ENCODE peak calls at places on chromosomes 6 and 20, in four cellular contexts. One of them, this sample, is unnamed.

GRCh38 chr6:35506536-35506935 is 6.2 kb downstream of the TULP1 start:
- DNase-seq in GM12878: no peak
- DNase-seq in K562: no peak
- DNase-seq in IMR-90: no peak
- DNase-seq in this sample: no peak

GRCh38 chr20:44609006-44609510 is 26.7 kb downstream of the PKIG start:
- DNase-seq in GM12878: no peak
- DNase-seq in IMR-90: no peak
- DNase-seq in K562: no peak
- DNase-seq in this sample: no peak

GRCh38 chr6:27565839-27566779 is 93.2 kb upstream of the ZNF184 start:
- DNase-seq in K562: no peak
- DNase-seq in IMR-90: no peak
- DNase-seq in GM12878: no peak
- DNase-seq in this sample: peak; percentile 75

GRCh38 chr6:159931112-159931511 is 37.8 kb upstream of the IGF2R start:
- DNase-seq in GM12878: peak; percentile 88
- DNase-seq in IMR-90: no peak
- DNase-seq in K562: no peak
- DNase-seq in this sample: no peak

GRCh38 chr20:38187512-38187911 is 22.4 kb upstream of the TGM2 start:
- DNase-seq in GM12878: no peak
- DNase-seq in IMR-90: peak; percentile 43
- DNase-seq in K562: no peak
- DNase-seq in this sample: no peak

GRCh38 chr6:43219814-43220213 is 9.5 kb downstream of the DNPH1 start:
- DNase-seq in K562: no peak
- DNase-seq in IMR-90: no peak
- DNase-seq in GM12878: no peak
- DNase-seq in this sample: no peak

GRCh38 chr20:63957690-63958441 is 1.6 kb upstream of the UCKL1 start:
- DNase-seq in IMR-90: peak; percentile 23
- DNase-seq in K562: peak; percentile 74
- DNase-seq in GM12878: no peak
- DNase-seq in this sample: no peak

GRCh38 chr6:3748208-3748701 is 3.3 kb downstream of the PXDC1 start:
- DNase-seq in K562: peak; percentile 81
- DNase-seq in IMR-90: peak; percentile 86
- DNase-seq in GM12878: no peak
- DNase-seq in this sample: peak; percentile 75

GRCh38 chr20:4041748-4042411 is 26.5 kb upstream of the RNF24 start:
- DNase-seq in K562: peak; percentile 65
- DNase-seq in GM12878: no peak
- DNase-seq in IMR-90: peak; percentile 89
- DNase-seq in this sample: peak; percentile 84

GRCh38 chr20:57627972-57628650 is 7.9 kb upstream of the ZBP1 start:
- DNase-seq in IMR-90: peak; percentile 41
- DNase-seq in K562: no peak
- DNase-seq in GM12878: no peak
- DNase-seq in this sample: no peak

GRCh38 chr6:31402324-31403282 is 792 bp upstream of the MICA start:
- DNase-seq in IMR-90: no peak
- DNase-seq in GM12878: no peak
- DNase-seq in K562: no peak
- DNase-seq in this sample: no peak

GRCh38 chr20:61193164-61193563 is 58.9 kb upstream of the CDH4 start:
- DNase-seq in K562: no peak
- DNase-seq in IMR-90: no peak
- DNase-seq in GM12878: no peak
- DNase-seq in this sample: no peak

GRCh38 chr6:132715204-132715603 is 1.3 kb upstream of the VNN1 start:
- DNase-seq in GM12878: no peak
- DNase-seq in IMR-90: peak; percentile 76
- DNase-seq in K562: peak; percentile 15
- DNase-seq in this sample: peak; percentile 57

GRCh38 chr6:113291751-113292445 is 565.2 kb upstream of the MARCKS start:
- DNase-seq in K562: no peak
- DNase-seq in GM12878: no peak
- DNase-seq in IMR-90: peak; percentile 51
- DNase-seq in this sample: no peak

GRCh38 chr20:20136313-20136712 is 84.0 kb downstream of the CFAP61 start:
- DNase-seq in GM12878: no peak
- DNase-seq in IMR-90: no peak
- DNase-seq in K562: no peak
- DNase-seq in this sample: no peak

GRCh38 chr20:20134941-20135572 is 82.7 kb downstream of the CFAP61 start:
- DNase-seq in IMR-90: no peak
- DNase-seq in K562: no peak
- DNase-seq in GM12878: no peak
- DNase-seq in this sample: no peak

DNA sequence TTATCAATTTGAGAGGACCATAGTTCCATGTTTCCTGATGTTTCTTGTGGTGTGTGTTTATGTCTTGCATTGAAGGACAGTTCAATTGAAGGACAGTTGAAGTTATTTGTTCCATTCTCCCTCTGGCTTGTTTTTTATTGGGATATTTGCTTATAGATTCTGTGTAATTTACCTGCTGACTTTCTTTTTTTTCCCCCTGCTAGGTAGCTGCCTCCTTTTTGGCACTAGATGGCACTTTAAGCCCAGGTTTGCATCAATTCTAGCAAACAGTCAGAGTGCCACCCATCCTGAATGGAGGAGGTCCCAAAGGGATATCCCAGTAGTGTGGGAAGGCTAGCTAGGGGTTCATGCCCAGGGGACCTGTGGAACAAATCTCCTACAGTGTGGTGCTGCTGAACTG is 78.1 kb downstream of the CFAP61 start:
- DNase-seq in GM12878: peak; percentile 1
- DNase-seq in IMR-90: no peak
- DNase-seq in K562: no peak
- DNase-seq in this sample: no peak
- TF ChIP-seq ELK1 in GM12878: no peak
- TF ChIP-seq ELK1 in IMR-90: no peak
- TF ChIP-seq ELK1 in K562: no peak
- TF ChIP-seq ELK1 in this sample: no peak

DNA sequence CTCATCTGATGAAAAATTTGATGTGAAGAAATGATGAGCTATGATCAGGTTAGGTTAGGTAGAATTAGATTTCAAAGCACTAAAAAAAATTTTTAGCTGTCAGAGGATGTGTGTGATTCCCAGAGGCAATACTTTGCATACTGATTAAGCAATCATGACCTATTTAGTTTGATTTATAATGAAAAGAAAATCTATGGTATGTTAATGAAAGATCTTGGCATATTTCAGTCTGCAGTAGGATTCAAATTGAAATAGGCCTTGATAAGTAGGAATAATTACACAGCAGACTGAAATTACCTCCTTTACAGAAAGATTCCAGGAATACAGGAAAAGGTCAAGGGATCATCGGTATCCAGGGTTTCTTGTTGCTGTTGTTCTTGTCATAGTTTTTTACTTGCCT is 69.3 kb downstream of the HDDC2 start:
- DNase-seq in GM12878: no peak
- DNase-seq in IMR-90: peak; percentile 13
- DNase-seq in K562: no peak
- DNase-seq in this sample: no peak
- TF ChIP-seq ELK1 in GM12878: no peak
- TF ChIP-seq ELK1 in IMR-90: no peak
- TF ChIP-seq ELK1 in K562: no peak
- TF ChIP-seq ELK1 in this sample: no peak

GRCh38 chr6:85044336-85044735 is 279.9 kb upstream of the TBX18 start:
- DNase-seq in GM12878: no peak
- DNase-seq in K562: no peak
- DNase-seq in IMR-90: no peak
- DNase-seq in this sample: no peak

GRCh38 chr6:85047818-85048217 is 283.4 kb upstream of the TBX18 start:
- DNase-seq in GM12878: no peak
- DNase-seq in K562: no peak
- DNase-seq in IMR-90: no peak
- DNase-seq in this sample: no peak

DNA sequence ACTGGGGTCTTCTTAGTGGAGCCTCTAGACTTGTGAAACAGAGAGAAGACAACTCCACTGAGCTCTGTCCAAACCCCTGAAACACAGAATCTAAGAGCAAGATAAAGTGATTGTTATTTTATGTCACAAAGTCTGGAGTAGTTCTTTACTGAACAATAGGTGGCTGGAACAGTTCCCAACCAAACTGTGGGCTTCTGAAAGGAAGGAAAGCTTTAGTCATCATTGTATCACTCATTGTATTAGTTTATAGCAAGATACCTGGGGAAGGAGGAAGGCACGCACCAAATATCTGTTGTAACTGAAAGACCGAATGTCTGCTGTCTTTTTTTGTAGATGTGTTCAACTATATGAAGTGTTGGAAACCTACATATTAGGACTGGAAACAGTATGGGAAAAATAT is 284.9 kb upstream of the TBX18 start:
- DNase-seq in IMR-90: no peak
- DNase-seq in K562: no peak
- DNase-seq in GM12878: no peak
- DNase-seq in this sample: no peak
- TF ChIP-seq ELK1 in IMR-90: no peak
- TF ChIP-seq ELK1 in K562: no peak
- TF ChIP-seq ELK1 in GM12878: no peak
- TF ChIP-seq ELK1 in this sample: no peak

DNA sequence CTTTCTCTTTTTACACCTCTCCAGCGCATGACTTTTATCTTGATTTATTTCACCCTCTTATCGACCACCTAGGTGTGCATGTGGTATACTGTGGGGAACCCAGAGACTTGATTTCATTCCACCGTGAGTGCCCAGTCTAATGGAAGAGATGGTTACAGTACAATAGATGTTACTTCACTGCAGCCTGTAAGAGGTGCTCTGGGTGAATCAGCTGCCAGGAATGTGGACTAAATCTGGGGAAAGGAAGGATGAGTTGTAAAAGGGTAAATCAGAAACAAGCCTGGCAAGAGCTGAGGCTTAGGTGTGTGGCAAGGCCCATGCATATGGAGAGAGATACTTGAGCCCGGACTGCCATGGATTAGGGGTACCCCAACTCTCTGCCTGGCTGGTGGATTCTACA is 7.4 kb downstream of the STK35 start:
- DNase-seq in K562: no peak
- DNase-seq in GM12878: no peak
- DNase-seq in IMR-90: peak; percentile 80
- DNase-seq in this sample: peak; percentile 45
- TF ChIP-seq ELK1 in K562: no peak
- TF ChIP-seq ELK1 in GM12878: no peak
- TF ChIP-seq ELK1 in IMR-90: no peak
- TF ChIP-seq ELK1 in this sample: no peak

DNA sequence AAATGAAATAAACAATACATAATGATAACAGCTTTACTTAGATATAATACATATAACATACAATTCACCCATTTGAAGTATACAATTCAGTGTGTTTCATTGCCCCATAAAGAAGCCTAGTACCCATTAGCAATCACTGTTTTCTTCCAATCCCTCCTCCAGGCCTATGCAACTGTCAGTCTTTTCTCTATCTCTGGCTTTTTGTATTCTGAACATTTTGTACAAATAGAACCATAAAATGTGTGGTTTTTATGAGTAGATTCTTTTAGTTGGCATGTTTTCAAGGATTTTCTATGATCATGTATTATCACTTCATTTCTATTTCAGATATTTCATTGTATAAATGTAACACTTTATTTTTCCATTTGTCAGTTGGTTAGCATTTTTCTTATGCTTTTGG is 54.6 kb upstream of the MYO6 start:
- DNase-seq in IMR-90: no peak
- DNase-seq in K562: no peak
- DNase-seq in GM12878: no peak
- DNase-seq in this sample: no peak
- TF ChIP-seq ELK1 in IMR-90: no peak
- TF ChIP-seq ELK1 in K562: no peak
- TF ChIP-seq ELK1 in GM12878: no peak
- TF ChIP-seq ELK1 in this sample: no peak

DNA sequence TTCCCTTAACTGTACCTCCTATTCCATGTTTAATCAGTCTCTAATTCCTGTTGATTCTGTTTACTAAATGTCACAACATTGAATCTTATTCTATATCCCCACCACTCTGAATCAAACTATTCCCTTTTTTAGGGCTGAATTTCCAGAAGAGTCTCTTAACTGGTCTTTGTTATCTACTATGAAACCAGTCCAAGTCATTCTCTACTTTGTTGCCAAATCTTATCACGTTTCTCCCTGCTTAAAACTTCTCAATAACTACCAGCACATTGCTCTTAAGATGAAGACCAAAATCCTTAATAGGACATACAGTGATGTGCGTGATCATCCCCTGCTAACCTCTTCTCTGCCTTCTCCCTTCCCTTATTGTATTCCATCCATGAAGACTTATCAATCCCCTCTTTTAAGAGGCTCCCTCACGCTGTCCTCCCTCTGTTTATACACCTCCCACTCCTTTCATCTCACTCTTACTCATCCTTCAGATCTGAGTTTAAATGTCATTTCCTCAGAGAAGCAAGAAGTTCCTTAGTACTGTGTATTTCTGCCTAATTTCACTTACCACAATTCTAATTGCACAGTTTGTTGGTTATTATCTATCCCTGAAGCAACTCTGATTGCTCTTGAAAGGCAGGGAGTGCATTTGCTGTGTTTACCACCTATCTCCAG is 143.0 kb upstream of the AHI1 start:
- DNase-seq in IMR-90: peak; percentile 38
- DNase-seq in GM12878: no peak
- DNase-seq in K562: no peak
- DNase-seq in this sample: no peak
- TF ChIP-seq ELK1 in IMR-90: no peak
- TF ChIP-seq ELK1 in GM12878: no peak
- TF ChIP-seq ELK1 in K562: no peak
- TF ChIP-seq ELK1 in this sample: no peak

DNA sequence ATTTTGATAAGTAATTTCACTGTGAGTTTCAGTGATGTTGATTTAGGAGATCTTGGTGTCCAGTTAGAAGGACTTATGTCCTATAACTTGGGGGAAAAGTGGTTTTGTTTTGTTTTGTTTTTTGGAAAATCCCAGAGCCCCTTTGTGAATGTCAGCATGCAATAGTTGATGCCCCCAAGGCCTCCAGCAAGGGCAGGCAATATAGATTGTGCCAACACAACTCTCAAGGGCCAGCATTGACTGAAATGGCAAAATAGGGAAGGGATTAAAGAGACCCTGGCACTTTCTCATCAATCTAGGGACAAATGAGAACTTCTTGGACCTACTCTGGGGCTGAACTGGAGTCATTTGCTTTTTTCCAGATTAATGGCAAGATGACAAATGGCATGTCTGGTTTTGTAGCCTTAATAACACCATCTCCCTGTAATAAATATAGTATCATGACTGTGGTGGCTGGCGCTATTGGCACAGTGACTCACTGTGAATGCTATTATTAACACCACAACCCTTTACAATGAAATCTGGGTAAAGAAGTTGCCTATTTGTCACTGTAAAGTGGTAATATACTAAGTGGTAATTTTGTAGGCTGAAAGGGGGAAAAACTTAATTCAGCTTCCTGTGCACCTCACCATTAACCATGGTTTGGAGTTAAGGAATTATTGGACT is 51.8 kb downstream of the ABRACL start:
- DNase-seq in GM12878: no peak
- DNase-seq in K562: no peak
- DNase-seq in IMR-90: no peak
- DNase-seq in this sample: no peak
- TF ChIP-seq ELK1 in GM12878: no peak
- TF ChIP-seq ELK1 in K562: no peak
- TF ChIP-seq ELK1 in IMR-90: no peak
- TF ChIP-seq ELK1 in this sample: no peak